ENCODE peak calls at places on chromosomes 12 and 14, in ten cellular contexts. R is cardiac fibroblast; K is posterior vena cava; X is left ventricle myocardium superior; C is progenitor cell of endocrine pancreas; F is A549; H is breast epithelium; S is CD4-positive, alpha-beta T cell; P is activated effector memory CD4-positive, alpha-beta T cell treated with Interleukin-2 at 50 U/mL for 16 hours; Q is activated CD4-positive, alpha-beta T cell treated with anti-CD3 and anti-CD28 coated beads for 24 hours. J is an unnamed sample.

GRCh38 chr12:34368079-34368478 is 345.8 kb downstream of the ALG10 start:
- DNase-seq in S (no peak), F (no peak), K (no peak), X (no peak), H (no peak), C (no peak), P (no peak), Q (no peak), R (no peak), J (no peak)

GRCh38 chr14:80615831-80616230 is 325.7 kb downstream of the CEP128 start:
- DNase-seq in C (no peak), H (no peak), K (no peak), P (no peak), F (no peak), Q (no peak), R (no peak), S (no peak), X (no peak), J (no peak)

GRCh38 chr12:82942521-82942920 is 255.8 kb downstream of the TMTC2 start:
- DNase-seq in P (no peak), X (no peak), H (no peak), R (no peak), C (no peak), K (no peak), F (no peak), Q (no peak), S (no peak), J (no peak)

GRCh38 chr14:53032161-53032803 is 81.4 kb upstream of the FERMT2 start:
- DNase-seq in X (no peak), Q (no peak), K (no peak), R (peak; percentile 83), F (peak; percentile 10), H (peak; percentile 35), S (no peak), C (no peak), P (no peak), J (no peak)

GRCh38 chr12:31477669-31478068 is 113.3 kb downstream of the DENND5B start:
- DNase-seq in Q (no peak), H (no peak), F (no peak), K (no peak), R (no peak), C (no peak), P (no peak), S (no peak), X (no peak), J (no peak)

GRCh38 chr12:77392467-77392866 is 327.1 kb upstream of the E2F7 start:
- DNase-seq in Q (no peak), X (no peak), P (no peak), F (no peak), H (no peak), S (no peak), C (no peak), K (no peak), R (no peak), J (no peak)

GRCh38 chr12:2097617-2098016 is 44.8 kb downstream of the CACNA1C start:
- DNase-seq in S (no peak), F (no peak), C (no peak), K (no peak), X (no peak), H (no peak), R (no peak), P (no peak), Q (no peak), J (no peak)

GRCh38 chr12:6038160-6038559 is 86.3 kb downstream of the VWF start:
- DNase-seq in C (peak; percentile 61), X (no peak), F (peak; percentile 93), K (no peak), R (peak; percentile 81), P (no peak), H (no peak), S (peak; percentile 14), Q (no peak), J (peak; percentile 45)

GRCh38 chr12:24534632-24535031 is 414.3 kb downstream of the BCAT1 start:
- DNase-seq in C (no peak), S (no peak), Q (no peak), K (no peak), H (no peak), P (no peak), R (no peak), F (no peak), X (peak; percentile 48), J (no peak)

GRCh38 chr14:61003571-61003970 is 22.5 kb downstream of the SLC38A6 start:
- DNase-seq in F (no peak), P (no peak), C (no peak), X (no peak), S (no peak), Q (no peak), K (no peak), H (no peak), R (peak; percentile 38), J (no peak)

GRCh38 chr12:120944645-120945217 is 33.6 kb upstream of the HNF1A start:
- DNase-seq in H (no peak), R (peak; percentile 58), C (peak; percentile 31), K (peak; percentile 82), F (peak; percentile 70), Q (peak; percentile 54), S (peak; percentile 32), P (peak; percentile 39), X (peak; percentile 61), J (no peak)

GRCh38 chr14:22848391-22849164 is 12.2 kb downstream of the MMP14 start:
- DNase-seq in C (no peak), H (peak; percentile 70), F (no peak), K (peak; percentile 92), R (peak; percentile 98), Q (no peak), P (no peak), X (peak; percentile 76), S (no peak), J (no peak)

GRCh38 chr12:55874465-55874864 is 31.7 kb upstream of the MMP19 start:
- DNase-seq in H (no peak), R (no peak), K (no peak), P (no peak), S (no peak), C (no peak), Q (no peak), X (no peak), F (no peak), J (no peak)

GRCh38 chr14:34014936-34015335 is 64.1 kb upstream of the EGLN3 start:
- DNase-seq in F (no peak), C (no peak), P (no peak), Q (no peak), R (no peak), X (no peak), S (no peak), H (no peak), K (no peak), J (no peak)

GRCh38 chr12:90100619-90101018 is 392.0 kb upstream of the ATP2B1 start:
- DNase-seq in Q (no peak), X (no peak), F (no peak), R (no peak), S (no peak), H (no peak), C (no peak), P (no peak), K (no peak), J (no peak)

GRCh38 chr12:126708492-126708896 is 1558.5 kb upstream of the TMEM132C start:
- DNase-seq in S (no peak), K (no peak), P (no peak), X (no peak), Q (no peak), F (no peak), R (peak; percentile 34), C (no peak), H (no peak), J (no peak)

GRCh38 chr12:16359512-16360491 is 12.4 kb downstream of the MGST1 start:
- DNase-seq in S (no peak), Q (no peak), H (no peak), K (peak; percentile 86), C (peak; percentile 37), P (no peak), X (peak; percentile 75), R (peak; percentile 71), F (peak; percentile 72), J (no peak)

GRCh38 chr12:78802593-78802992 is 62.0 kb upstream of the SYT1 start:
- DNase-seq in K (no peak), P (no peak), C (no peak), X (no peak), Q (no peak), S (no peak), H (no peak), F (peak; percentile 62), R (peak; percentile 45), J (no peak)

GRCh38 chr14:55031190-55031589 is 4.2 kb downstream of the SOCS4 start:
- DNase-seq in H (no peak), S (no peak), K (no peak), X (no peak), P (no peak), C (no peak), F (no peak), R (peak; percentile 23), Q (no peak), J (no peak)

GRCh38 chr12:23909559-23909958 is 39.9 kb downstream of the SOX5 start:
- DNase-seq in P (no peak), Q (no peak), H (no peak), X (no peak), R (no peak), S (no peak), F (no peak), C (no peak), K (no peak), J (no peak)

GRCh38 chr12:100268835-100269564 is 2.0 kb downstream of the SCYL2 start:
- DNase-seq in C (no peak), Q (no peak), K (no peak), R (peak; percentile 22), F (no peak), S (no peak), P (no peak), H (no peak), X (no peak), J (no peak)

GRCh38 chr14:73759183-73759713 is 45.1 kb upstream of the PNMA1 start:
- DNase-seq in R (peak; percentile 81), X (peak; percentile 90), Q (no peak), F (no peak), S (peak; percentile 44), H (no peak), K (peak; percentile 95), C (peak; percentile 38), P (peak; percentile 48), J (no peak)

GRCh38 chr14:96979611-96980074 is 182.5 kb downstream of the VRK1 start:
- DNase-seq in P (no peak), K (no peak), H (no peak), X (no peak), F (no peak), C (no peak), S (no peak), Q (no peak), R (no peak), J (no peak)

GRCh38 chr12:92899388-92900001 is 29.6 kb downstream of the EEA1 start:
- DNase-seq in K (peak; percentile 94), X (peak; percentile 72), S (no peak), R (peak; percentile 98), H (peak; percentile 78), C (no peak), Q (no peak), F (peak; percentile 96), P (no peak), J (no peak)

GRCh38 chr12:51974646-51975045 is 23.1 kb downstream of the ACVR1B start:
- DNase-seq in X (no peak), H (no peak), K (no peak), C (no peak), P (no peak), Q (no peak), F (no peak), R (peak; percentile 30), S (no peak), J (no peak)

GRCh38 chr12:98334768-98335167 is 180.6 kb upstream of the TMPO start:
- DNase-seq in C (no peak), F (no peak), X (no peak), K (no peak), Q (no peak), H (no peak), S (no peak), P (no peak), R (no peak), J (no peak)

GRCh38 chr14:100384819-100385813 is 62.0 kb downstream of the SLC25A47 start:
- DNase-seq in S (no peak), X (no peak), C (no peak), F (peak; percentile 65), Q (no peak), R (peak; percentile 85), P (no peak), H (no peak), K (no peak), J (no peak)

GRCh38 chr12:92493816-92494215 is 209.0 kb upstream of the PLEKHG7 start:
- DNase-seq in S (no peak), K (no peak), H (no peak), Q (no peak), F (no peak), C (no peak), P (no peak), X (no peak), R (no peak), J (no peak)

J was measured in CMK.